ENCODE peak calls at places on chromosomes 6 and 20, in ten cellular contexts. D, A, Q, E, X, H, B, U, I and Y are unnamed samples.

GRCh38 chr6:107894821-107895396 is 63.1 kb downstream of the SEC63 start:
- DNase-seq in X (no peak), H (no peak), A (no peak), D (no peak), U (no peak), Q (no peak), E (peak), I (no peak), B (no peak), Y (no peak)

GRCh38 chr20:46636981-46637860 is 14.0 kb downstream of the SLC13A3 start:
- DNase-seq in X (no peak), B (no peak), Q (no peak), I (no peak), U (no peak), E (no peak), D (no peak), A (no peak), H (no peak), Y (no peak)

GRCh38 chr20:47306095-47306494 is 50.4 kb downstream of the ZMYND8 start:
- DNase-seq in D (no peak), E (no peak), H (no peak), Q (no peak), A (no peak), X (no peak), U (no peak), I (no peak), B (no peak), Y (no peak)

GRCh38 chr6:24951831-24952299 is 16.1 kb upstream of the RIPOR2 start:
- DNase-seq in A (no peak), I (no peak), D (no peak), U (no peak), X (no peak), E (peak), Q (peak), B (no peak), H (no peak), Y (no peak)

GRCh38 chr20:59300341-59301081 is at the start of gene EDN3:
- DNase-seq in I (no peak), A (no peak), B (no peak), D (no peak), H (no peak), E (no peak), U (no peak), X (no peak), Q (no peak), Y (no peak)

GRCh38 chr6:45420909-45421699 is 43.4 kb upstream of the SUPT3H start:
- DNase-seq in X (no peak), A (no peak), H (peak), Q (no peak), I (no peak), E (no peak), D (no peak), B (no peak), U (peak), Y (no peak)

GRCh38 chr20:59823456-59823855 is 110.0 kb downstream of the SYCP2 start:
- DNase-seq in D (no peak), U (no peak), X (no peak), Q (no peak), H (no peak), A (no peak), E (no peak), B (no peak), I (no peak), Y (no peak)

GRCh38 chr6:89032599-89032998 is 48.0 kb upstream of the PNRC1 start:
- DNase-seq in E (no peak), B (no peak), H (no peak), D (peak), I (no peak), A (peak), Q (no peak), U (no peak), X (no peak), Y (no peak)

GRCh38 chr20:8601542-8601912 is 467.4 kb upstream of the PLCB4 start:
- DNase-seq in A (no peak), X (peak), Q (no peak), B (no peak), H (no peak), D (no peak), U (no peak), E (no peak), I (no peak), Y (peak)

GRCh38 chr6:5672581-5673011 is 334.1 kb downstream of the NRN1 start:
- DNase-seq in D (peak), A (no peak), Q (no peak), B (no peak), H (peak), X (no peak), U (peak), I (no peak), E (no peak), Y (no peak)

GRCh38 chr6:134657751-134658522 is 292.0 kb downstream of the ALDH8A1 start:
- DNase-seq in U (no peak), H (no peak), B (no peak), X (no peak), Q (no peak), A (peak), E (no peak), I (no peak), D (no peak), Y (no peak)

GRCh38 chr6:39934060-39934757 is at the start of gene MOCS1:
- DNase-seq in A (peak), X (peak), I (peak), E (no peak), Q (peak), B (peak), H (peak), U (peak), D (peak), Y (no peak)

GRCh38 chr20:62820962-62821725 is 4.3 kb downstream of the COL9A3 start:
- DNase-seq in D (no peak), B (no peak), A (no peak), X (no peak), U (peak), I (no peak), Q (no peak), H (no peak), E (no peak), Y (no peak)

GRCh38 chr6:2896741-2897140 is 6.4 kb downstream of the SERPINB9 start:
- DNase-seq in X (no peak), D (no peak), B (no peak), H (no peak), E (no peak), I (no peak), A (no peak), U (no peak), Q (no peak), Y (no peak)

GRCh38 chr6:19410477-19410876 is 426.7 kb upstream of the ID4 start:
- DNase-seq in E (no peak), Q (no peak), X (no peak), H (no peak), A (no peak), B (no peak), D (peak), U (peak), I (no peak), Y (no peak)

GRCh38 chr20:2973574-2973973 is 69.8 kb upstream of the GNRH2 start:
- DNase-seq in Q (no peak), I (no peak), X (no peak), D (no peak), B (no peak), E (no peak), A (no peak), U (no peak), H (no peak), Y (no peak)

GRCh38 chr20:20680991-20681508 is 31.4 kb downstream of the RALGAPA2 start:
- DNase-seq in H (no peak), I (no peak), E (peak), Q (peak), A (no peak), X (no peak), B (no peak), D (no peak), U (no peak), Y (no peak)

GRCh38 chr20:4076671-4077070 is 61.3 kb upstream of the RNF24 start:
- DNase-seq in H (no peak), I (no peak), U (peak), D (peak), X (no peak), B (no peak), E (no peak), Q (no peak), A (peak), Y (no peak)

GRCh38 chr6:79313254-79313653 is 78.8 kb upstream of the HMGN3 start:
- DNase-seq in X (no peak), H (no peak), D (no peak), Q (no peak), E (no peak), B (no peak), A (peak), I (no peak), U (no peak), Y (no peak)

GRCh38 chr20:31857861-31858835 is 12.2 kb downstream of the DUSP15 start:
- DNase-seq in Q (no peak), B (no peak), H (no peak), E (peak), I (peak), X (no peak), D (no peak), A (no peak), U (no peak), Y (peak)

GRCh38 chr6:42226251-42227143 is 8.8 kb upstream of the MRPS10 start:
- DNase-seq in U (peak), B (no peak), E (no peak), Q (no peak), X (no peak), A (peak), D (peak), I (no peak), H (peak), Y (no peak)

GRCh38 chr6:154460306-154461071 is 50.0 kb downstream of the CNKSR3 start:
- DNase-seq in H (peak), A (no peak), I (no peak), U (peak), X (no peak), E (no peak), B (no peak), D (peak), Q (no peak), Y (no peak)

GRCh38 chr6:143372199-143372882 is 78.2 kb downstream of the ADAT2 start:
- DNase-seq in E (no peak), A (no peak), U (no peak), B (no peak), I (no peak), X (no peak), D (no peak), H (no peak), Q (no peak), Y (no peak)

GRCh38 chr20:8790442-8791074 is 278.3 kb upstream of the PLCB4 start:
- DNase-seq in X (peak), I (peak), U (peak), A (peak), B (peak), D (peak), E (peak), Q (no peak), H (peak), Y (peak)

GRCh38 chr6:30163090-30163917 is at the start of gene TRIM15:
- DNase-seq in X (no peak), Q (no peak), U (no peak), H (no peak), A (no peak), B (no peak), D (no peak), I (no peak), E (no peak), Y (no peak)

GRCh38 chr6:56913276-56914138 is 41.4 kb upstream of the BEND6 start:
- DNase-seq in U (no peak), D (no peak), X (no peak), H (no peak), I (no peak), Q (no peak), E (no peak), A (no peak), B (no peak), Y (no peak)

GRCh38 chr20:18048191-18048590 is 9.5 kb downstream of the OVOL2 start:
- DNase-seq in E (no peak), A (no peak), H (no peak), D (no peak), B (no peak), X (no peak), I (no peak), Q (no peak), U (no peak), Y (no peak)

GRCh38 chr6:151098166-151098565 is 141.6 kb upstream of the AKAP12 start:
- DNase-seq in X (no peak), Q (no peak), A (no peak), I (no peak), H (no peak), D (peak), B (no peak), U (no peak), E (no peak), Y (no peak)